ENCODE peak calls at places on chromosomes 6 and 20, in eight cellular contexts. One of them, this sample, is unnamed.
A peak's percentile ranks its signal among the peaks of the same experiment; 100 is the strongest.

GRCh38 chr6:134517145-134517658 is 199.3 kb upstream of the SGK1 start:
- DNase-seq in neural crest cell: no peak
- DNase-seq in stomach: peak; percentile 90
- DNase-seq in mesothelial cell of epicardium: peak; percentile 48
- DNase-seq in RWPE1: peak; percentile 65
- DNase-seq in natural killer cell: no peak
- DNase-seq in sigmoid colon: peak; percentile 72
- DNase-seq in GM13977: no peak
- DNase-seq in this sample: no peak

GRCh38 chr20:54017846-54018245 is 52.5 kb downstream of the BCAS1 start:
- DNase-seq in GM13977: peak; percentile 54
- DNase-seq in mesothelial cell of epicardium: no peak
- DNase-seq in neural crest cell: no peak
- DNase-seq in sigmoid colon: no peak
- DNase-seq in RWPE1: no peak
- DNase-seq in stomach: no peak
- DNase-seq in natural killer cell: no peak
- DNase-seq in this sample: peak; percentile 67

GRCh38 chr6:170533792-170534191 is 19.3 kb downstream of the PSMB1 start:
- DNase-seq in GM13977: no peak
- DNase-seq in RWPE1: no peak
- DNase-seq in mesothelial cell of epicardium: no peak
- DNase-seq in sigmoid colon: no peak
- DNase-seq in stomach: no peak
- DNase-seq in natural killer cell: no peak
- DNase-seq in neural crest cell: no peak
- DNase-seq in this sample: no peak

GRCh38 chr6:109139109-109139508 is 43.8 kb downstream of the CEP57L1 start:
- DNase-seq in natural killer cell: no peak
- DNase-seq in mesothelial cell of epicardium: no peak
- DNase-seq in RWPE1: peak; percentile 9
- DNase-seq in neural crest cell: no peak
- DNase-seq in stomach: no peak
- DNase-seq in sigmoid colon: no peak
- DNase-seq in GM13977: no peak
- DNase-seq in this sample: no peak

GRCh38 chr20:53387983-53388675 is 205.5 kb downstream of the ZNF217 start:
- DNase-seq in natural killer cell: no peak
- DNase-seq in stomach: no peak
- DNase-seq in sigmoid colon: no peak
- DNase-seq in mesothelial cell of epicardium: no peak
- DNase-seq in RWPE1: no peak
- DNase-seq in GM13977: no peak
- DNase-seq in neural crest cell: no peak
- DNase-seq in this sample: no peak

GRCh38 chr20:44734938-44735337 is 10.7 kb upstream of the KCNK15 start:
- DNase-seq in stomach: no peak
- DNase-seq in mesothelial cell of epicardium: no peak
- DNase-seq in natural killer cell: no peak
- DNase-seq in neural crest cell: no peak
- DNase-seq in GM13977: no peak
- DNase-seq in RWPE1: peak; percentile 76
- DNase-seq in sigmoid colon: no peak
- DNase-seq in this sample: no peak

GRCh38 chr6:30555428-30556005 is 772 bp downstream of the GNL1 start:
- DNase-seq in mesothelial cell of epicardium: peak; percentile 75
- DNase-seq in stomach: peak; percentile 46
- DNase-seq in GM13977: no peak
- DNase-seq in natural killer cell: peak; percentile 38
- DNase-seq in sigmoid colon: peak; percentile 87
- DNase-seq in RWPE1: peak; percentile 31
- DNase-seq in neural crest cell: peak; percentile 45
- DNase-seq in this sample: peak; percentile 28

GRCh38 chr20:35953411-35954199 is 697 bp downstream of the SCAND1 start:
- DNase-seq in sigmoid colon: peak; percentile 77
- DNase-seq in stomach: peak; percentile 61
- DNase-seq in RWPE1: peak; percentile 70
- DNase-seq in GM13977: peak; percentile 53
- DNase-seq in neural crest cell: peak; percentile 32
- DNase-seq in mesothelial cell of epicardium: peak; percentile 73
- DNase-seq in natural killer cell: peak; percentile 66
- DNase-seq in this sample: peak; percentile 47

GRCh38 chr20:37194616-37195015 is 15.3 kb upstream of the MROH8 start:
- DNase-seq in neural crest cell: no peak
- DNase-seq in mesothelial cell of epicardium: no peak
- DNase-seq in sigmoid colon: no peak
- DNase-seq in natural killer cell: no peak
- DNase-seq in RWPE1: no peak
- DNase-seq in GM13977: no peak
- DNase-seq in stomach: no peak
- DNase-seq in this sample: no peak

GRCh38 chr6:32108727-32109113 is 418 bp downstream of the TNXB start:
- DNase-seq in natural killer cell: no peak
- DNase-seq in RWPE1: no peak
- DNase-seq in stomach: no peak
- DNase-seq in mesothelial cell of epicardium: no peak
- DNase-seq in sigmoid colon: no peak
- DNase-seq in neural crest cell: no peak
- DNase-seq in GM13977: no peak
- DNase-seq in this sample: no peak

GRCh38 chr20:49915118-49915379 is 280 bp downstream of the SPATA2 start:
- DNase-seq in mesothelial cell of epicardium: no peak
- DNase-seq in sigmoid colon: no peak
- DNase-seq in neural crest cell: no peak
- DNase-seq in RWPE1: no peak
- DNase-seq in natural killer cell: no peak
- DNase-seq in GM13977: no peak
- DNase-seq in stomach: no peak
- DNase-seq in this sample: no peak
- TF ChIP-seq CTCF in mesothelial cell of epicardium: no peak
- TF ChIP-seq CTCF in sigmoid colon: no peak
- TF ChIP-seq CTCF in neural crest cell: no peak
- TF ChIP-seq CTCF in RWPE1: no peak
- TF ChIP-seq CTCF in natural killer cell: no peak
- TF ChIP-seq CTCF in GM13977: peak; percentile 8
- TF ChIP-seq CTCF in stomach: no peak
- TF ChIP-seq CTCF in this sample: no peak

GRCh38 chr20:24782801-24783630 is 166.1 kb upstream of the CST7 start:
- DNase-seq in neural crest cell: no peak
- DNase-seq in RWPE1: no peak
- DNase-seq in mesothelial cell of epicardium: no peak
- DNase-seq in stomach: no peak
- DNase-seq in sigmoid colon: peak; percentile 45
- DNase-seq in natural killer cell: no peak
- DNase-seq in GM13977: no peak
- DNase-seq in this sample: no peak
- TF ChIP-seq CTCF in neural crest cell: no peak
- TF ChIP-seq CTCF in RWPE1: no peak
- TF ChIP-seq CTCF in mesothelial cell of epicardium: no peak
- TF ChIP-seq CTCF in stomach: no peak
- TF ChIP-seq CTCF in sigmoid colon: no peak
- TF ChIP-seq CTCF in natural killer cell: no peak
- TF ChIP-seq CTCF in GM13977: no peak
- TF ChIP-seq CTCF in this sample: no peak

DNA sequence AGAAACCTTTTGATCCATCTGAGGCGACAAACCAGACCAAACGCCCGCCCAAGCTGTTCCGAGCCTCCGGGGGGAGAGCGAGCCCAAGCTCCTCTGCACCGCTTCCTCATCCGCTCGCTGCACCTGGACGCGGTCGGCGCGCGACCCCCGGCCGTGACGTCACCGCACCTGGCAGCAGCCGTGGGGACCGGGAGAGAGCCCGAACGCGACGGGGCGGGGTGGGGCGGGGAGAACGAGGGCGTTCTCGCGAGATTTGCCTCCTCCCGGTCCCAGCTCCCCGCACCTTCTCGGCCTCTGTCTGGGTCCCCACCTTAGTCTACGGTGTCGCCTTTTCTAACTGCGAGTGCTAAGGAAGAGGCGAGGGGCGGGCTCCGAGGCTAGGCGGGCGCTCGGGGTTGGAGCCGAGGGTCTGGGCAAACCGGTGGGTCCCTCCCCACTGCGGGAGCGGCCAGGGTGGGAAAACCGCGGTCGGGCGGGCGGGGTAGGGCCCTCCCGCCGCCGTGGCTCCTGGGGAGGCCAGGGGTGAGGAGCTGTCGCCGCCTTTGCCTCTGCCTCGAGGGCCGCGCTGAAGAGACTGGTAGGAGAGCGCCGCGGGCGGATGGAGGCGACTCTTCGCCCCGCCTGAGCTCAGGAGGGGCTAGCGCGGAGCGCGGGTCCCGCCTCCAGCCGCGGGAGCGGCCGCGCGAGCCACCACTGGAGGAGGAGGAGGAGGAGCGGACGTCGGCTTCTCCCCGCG is at the start of gene CD2AP:
- DNase-seq in stomach: peak; percentile 90
- DNase-seq in GM13977: peak; percentile 91
- DNase-seq in neural crest cell: peak; percentile 64
- DNase-seq in natural killer cell: peak; percentile 76
- DNase-seq in sigmoid colon: peak; percentile 93
- DNase-seq in RWPE1: peak; percentile 90
- DNase-seq in mesothelial cell of epicardium: peak; percentile 90
- DNase-seq in this sample: peak; percentile 93
- TF ChIP-seq CTCF in stomach: no peak
- TF ChIP-seq CTCF in GM13977: peak; percentile 15
- TF ChIP-seq CTCF in neural crest cell: no peak
- TF ChIP-seq CTCF in natural killer cell: no peak
- TF ChIP-seq CTCF in sigmoid colon: no peak
- TF ChIP-seq CTCF in RWPE1: peak; percentile 10
- TF ChIP-seq CTCF in mesothelial cell of epicardium: no peak
- TF ChIP-seq CTCF in this sample: no peak

GRCh38 chr20:9617940-9618339 is 103.5 kb downstream of the LAMP5 start:
- DNase-seq in RWPE1: peak; percentile 36
- DNase-seq in neural crest cell: no peak
- DNase-seq in sigmoid colon: no peak
- DNase-seq in mesothelial cell of epicardium: no peak
- DNase-seq in natural killer cell: no peak
- DNase-seq in GM13977: no peak
- DNase-seq in stomach: peak; percentile 58
- DNase-seq in this sample: no peak
- TF ChIP-seq CTCF in RWPE1: peak; percentile 53
- TF ChIP-seq CTCF in neural crest cell: peak; percentile 59
- TF ChIP-seq CTCF in sigmoid colon: no peak
- TF ChIP-seq CTCF in mesothelial cell of epicardium: no peak
- TF ChIP-seq CTCF in natural killer cell: no peak
- TF ChIP-seq CTCF in GM13977: peak; percentile 44
- TF ChIP-seq CTCF in stomach: peak; percentile 46
- TF ChIP-seq CTCF in this sample: peak; percentile 33

DNA sequence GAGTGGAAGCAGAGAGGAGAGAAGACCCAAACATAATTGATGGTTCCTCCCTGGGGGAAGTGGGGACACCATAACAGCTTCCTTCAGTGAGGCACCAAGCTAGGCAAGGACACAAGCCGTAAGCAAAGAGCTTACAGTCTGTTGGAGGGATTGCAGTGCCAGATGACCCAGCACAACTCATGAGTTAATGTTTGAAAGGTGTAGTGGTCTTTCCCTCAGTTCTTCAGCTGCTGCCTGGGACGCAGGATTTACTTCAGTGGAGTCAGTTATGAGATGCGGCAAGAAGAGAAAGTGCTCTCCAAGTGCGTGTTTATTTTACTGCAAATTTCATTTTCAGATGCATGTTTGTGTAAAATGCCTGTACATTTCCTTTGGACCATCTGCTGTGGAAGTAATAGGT is 38.7 kb upstream of the SLC17A4 start:
- DNase-seq in GM13977: no peak
- DNase-seq in natural killer cell: no peak
- DNase-seq in stomach: no peak
- DNase-seq in mesothelial cell of epicardium: no peak
- DNase-seq in sigmoid colon: no peak
- DNase-seq in RWPE1: no peak
- DNase-seq in neural crest cell: no peak
- DNase-seq in this sample: no peak
- TF ChIP-seq CTCF in GM13977: no peak
- TF ChIP-seq CTCF in natural killer cell: no peak
- TF ChIP-seq CTCF in stomach: no peak
- TF ChIP-seq CTCF in mesothelial cell of epicardium: no peak
- TF ChIP-seq CTCF in sigmoid colon: no peak
- TF ChIP-seq CTCF in RWPE1: no peak
- TF ChIP-seq CTCF in neural crest cell: no peak
- TF ChIP-seq CTCF in this sample: no peak

DNA sequence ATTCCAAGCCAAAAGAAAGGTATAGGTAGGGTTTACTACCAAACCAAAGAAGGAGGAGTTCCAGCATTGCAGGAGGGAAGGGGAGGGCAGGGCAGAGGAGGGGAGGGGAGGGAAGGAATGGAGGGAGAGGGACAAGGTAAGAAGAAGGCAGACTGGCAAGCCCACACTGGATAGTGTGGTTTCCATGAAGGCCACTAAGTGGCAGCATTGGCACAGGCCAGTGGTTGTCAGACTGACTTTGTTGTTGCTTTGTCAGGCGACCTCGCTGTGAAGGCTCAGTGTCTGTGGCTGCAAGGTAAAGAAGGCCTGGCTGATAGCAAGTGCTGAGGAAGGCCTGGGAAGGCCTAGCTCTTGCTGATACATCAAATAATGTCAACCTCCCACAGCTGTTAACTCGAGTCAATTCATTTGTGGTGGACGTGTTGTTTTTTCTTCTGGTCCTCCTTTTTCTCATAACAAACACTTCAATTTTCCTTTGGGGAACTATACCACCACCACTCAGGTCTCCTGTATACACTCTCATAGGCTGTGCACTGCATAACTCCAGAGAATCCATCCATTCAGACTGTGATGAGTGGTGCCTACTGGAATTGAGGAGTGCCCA is 7.7 kb upstream of the ZNF334 start:
- DNase-seq in stomach: peak; percentile 67
- DNase-seq in neural crest cell: peak; percentile 44
- DNase-seq in natural killer cell: peak; percentile 26
- DNase-seq in RWPE1: peak; percentile 63
- DNase-seq in mesothelial cell of epicardium: peak; percentile 45
- DNase-seq in GM13977: peak; percentile 65
- DNase-seq in sigmoid colon: no peak
- DNase-seq in this sample: peak; percentile 65
- TF ChIP-seq CTCF in stomach: peak; percentile 71
- TF ChIP-seq CTCF in neural crest cell: peak; percentile 74
- TF ChIP-seq CTCF in natural killer cell: peak; percentile 53
- TF ChIP-seq CTCF in RWPE1: no peak
- TF ChIP-seq CTCF in mesothelial cell of epicardium: no peak
- TF ChIP-seq CTCF in GM13977: peak; percentile 85
- TF ChIP-seq CTCF in sigmoid colon: peak; percentile 37
- TF ChIP-seq CTCF in this sample: peak; percentile 72

GRCh38 chr6:91340998-91341397 is 754.1 kb upstream of the MAP3K7 start:
- DNase-seq in neural crest cell: no peak
- DNase-seq in stomach: no peak
- DNase-seq in mesothelial cell of epicardium: no peak
- DNase-seq in GM13977: no peak
- DNase-seq in sigmoid colon: no peak
- DNase-seq in RWPE1: no peak
- DNase-seq in natural killer cell: no peak
- DNase-seq in this sample: no peak

GRCh38 chr6:91341473-91341872 is 754.6 kb upstream of the MAP3K7 start:
- DNase-seq in RWPE1: no peak
- DNase-seq in stomach: no peak
- DNase-seq in mesothelial cell of epicardium: no peak
- DNase-seq in sigmoid colon: no peak
- DNase-seq in natural killer cell: no peak
- DNase-seq in GM13977: no peak
- DNase-seq in neural crest cell: no peak
- DNase-seq in this sample: no peak

GRCh38 chr6:91337967-91338366 is 751.1 kb upstream of the MAP3K7 start:
- DNase-seq in GM13977: no peak
- DNase-seq in natural killer cell: no peak
- DNase-seq in RWPE1: no peak
- DNase-seq in stomach: no peak
- DNase-seq in mesothelial cell of epicardium: no peak
- DNase-seq in neural crest cell: no peak
- DNase-seq in sigmoid colon: no peak
- DNase-seq in this sample: no peak
- TF ChIP-seq CTCF in GM13977: no peak
- TF ChIP-seq CTCF in natural killer cell: no peak
- TF ChIP-seq CTCF in RWPE1: no peak
- TF ChIP-seq CTCF in stomach: no peak
- TF ChIP-seq CTCF in mesothelial cell of epicardium: peak; percentile 86
- TF ChIP-seq CTCF in neural crest cell: peak; percentile 54
- TF ChIP-seq CTCF in sigmoid colon: no peak
- TF ChIP-seq CTCF in this sample: no peak

GRCh38 chr6:44028767-44029166 is 98.5 kb downstream of the MRPL14 start:
- DNase-seq in sigmoid colon: peak; percentile 41
- DNase-seq in RWPE1: no peak
- DNase-seq in natural killer cell: no peak
- DNase-seq in GM13977: no peak
- DNase-seq in mesothelial cell of epicardium: no peak
- DNase-seq in stomach: no peak
- DNase-seq in neural crest cell: no peak
- DNase-seq in this sample: no peak
- TF ChIP-seq CTCF in sigmoid colon: no peak
- TF ChIP-seq CTCF in RWPE1: no peak
- TF ChIP-seq CTCF in natural killer cell: no peak
- TF ChIP-seq CTCF in GM13977: no peak
- TF ChIP-seq CTCF in mesothelial cell of epicardium: no peak
- TF ChIP-seq CTCF in stomach: no peak
- TF ChIP-seq CTCF in neural crest cell: peak; percentile 28
- TF ChIP-seq CTCF in this sample: no peak

This sample was measured in GM10248.